ENCODE peak calls at places on chromosomes 16 and 17, in six cellular contexts. I is kidney epithelial cell, Z is stomach, V is OCI-LY7, W is HCT116, A is choroid plexus epithelial cell. P is an unnamed sample.

GRCh38 chr17:72985882-72986720 is 106.4 kb downstream of the SLC39A11 start:
- DNase-seq in I (no peak), Z (peak; percentile 75), V (peak; percentile 81), W (peak; percentile 70), A (peak; percentile 91), P (peak; percentile 56)

GRCh38 chr16:66250686-66251405 is 115.6 kb upstream of the CDH5 start:
- DNase-seq in I (no peak), Z (peak; percentile 36), V (no peak), W (no peak), A (peak; percentile 88), P (no peak)

GRCh38 chr17:71922439-71922838 is 198.4 kb upstream of the SOX9 start:
- DNase-seq in I (peak; percentile 95), Z (no peak), V (no peak), W (no peak), A (peak; percentile 93), P (no peak)

GRCh38 chr17:41383690-41384089 is 1.6 kb upstream of the KRT34 start:
- DNase-seq in I (no peak), Z (no peak), V (no peak), W (no peak), A (no peak), P (no peak)

GRCh38 chr17:31072186-31072585 is 22.6 kb upstream of the NF1 start:
- DNase-seq in I (no peak), Z (no peak), V (no peak), W (no peak), A (peak; percentile 35), P (no peak)

GRCh38 chr16:19677403-19677802 is 40.6 kb downstream of the KNOP1 start:
- DNase-seq in I (no peak), Z (no peak), V (no peak), W (no peak), A (no peak), P (no peak)

GRCh38 chr16:56683424-56684162 is 1.3 kb downstream of the MT1X start:
- DNase-seq in I (no peak), Z (no peak), V (no peak), W (no peak), A (no peak), P (no peak)

GRCh38 chr16:75203106-75203505 is 3.9 kb downstream of the CTRB2 start:
- DNase-seq in I (no peak), Z (no peak), V (no peak), W (no peak), A (no peak), P (no peak)

GRCh38 chr16:59688006-59688405 is 953.9 kb upstream of the GOT2 start:
- DNase-seq in I (no peak), Z (no peak), V (no peak), W (no peak), A (peak; percentile 32), P (no peak)

GRCh38 chr16:67723940-67724339 is 4.8 kb upstream of the GFOD2 start:
- DNase-seq in I (no peak), Z (no peak), V (no peak), W (no peak), A (no peak), P (no peak)

GRCh38 chr17:5226940-5227878 is 7.5 kb downstream of the SCIMP start:
- DNase-seq in I (no peak), Z (no peak), V (peak; percentile 71), W (no peak), A (no peak), P (no peak)

GRCh38 chr16:50270510-50271147 is 4.3 kb downstream of the ADCY7 start:
- DNase-seq in I (no peak), Z (no peak), V (no peak), W (no peak), A (no peak), P (no peak)

DNA sequence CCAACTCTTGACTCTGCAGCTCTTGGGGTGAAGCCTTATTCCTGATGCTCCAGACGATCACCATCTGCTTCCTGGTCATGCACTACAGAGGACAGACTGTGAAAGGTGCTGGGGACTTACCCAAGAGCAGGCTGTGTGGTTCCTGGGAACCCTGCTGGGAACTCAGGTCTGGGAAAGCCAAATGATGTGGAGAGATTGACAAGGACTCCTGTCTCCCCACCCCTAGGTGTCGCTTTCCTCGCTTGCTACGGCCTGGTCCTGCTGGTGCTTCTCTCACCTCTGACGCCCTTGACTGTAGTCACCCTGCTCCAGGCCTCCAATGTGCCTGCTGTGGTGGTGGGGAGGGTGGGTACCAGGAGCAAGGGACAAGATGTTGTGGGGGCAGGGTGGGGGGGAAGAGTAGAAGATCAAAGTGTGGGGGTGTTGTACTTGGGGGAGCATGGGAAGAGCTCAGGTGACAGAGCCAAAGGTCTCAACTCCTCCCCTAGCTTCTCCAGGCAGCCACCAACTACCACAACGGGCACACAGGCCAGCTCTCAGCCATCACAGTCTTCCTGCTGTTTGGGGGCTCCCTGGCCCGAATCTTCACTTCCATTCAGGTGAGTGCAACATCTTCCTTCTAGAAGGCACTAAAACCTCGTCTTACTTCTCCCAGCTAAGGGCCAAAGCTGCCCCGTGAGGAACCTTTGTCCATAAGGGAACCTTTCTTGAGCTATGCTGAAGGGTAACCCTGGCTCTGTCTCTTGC is 3.0 kb downstream of the SOX15 start:
- DNase-seq in I (no peak), Z (peak; percentile 54), V (peak; percentile 36), W (peak; percentile 58), A (no peak), P (no peak)
- TF ChIP-seq CTCF in I (peak; percentile 38), Z (no peak), V (peak; percentile 64), W (peak; percentile 68), A (peak; percentile 33), P (peak; percentile 28)

GRCh38 chr16:81823111-81823510 is 44.0 kb downstream of the PLCG2 start:
- DNase-seq in I (no peak), Z (peak; percentile 39), V (peak; percentile 91), W (no peak), A (no peak), P (no peak)
- TF ChIP-seq CTCF in I (no peak), Z (no peak), V (peak; percentile 18), W (no peak), A (no peak), P (no peak)

DNA sequence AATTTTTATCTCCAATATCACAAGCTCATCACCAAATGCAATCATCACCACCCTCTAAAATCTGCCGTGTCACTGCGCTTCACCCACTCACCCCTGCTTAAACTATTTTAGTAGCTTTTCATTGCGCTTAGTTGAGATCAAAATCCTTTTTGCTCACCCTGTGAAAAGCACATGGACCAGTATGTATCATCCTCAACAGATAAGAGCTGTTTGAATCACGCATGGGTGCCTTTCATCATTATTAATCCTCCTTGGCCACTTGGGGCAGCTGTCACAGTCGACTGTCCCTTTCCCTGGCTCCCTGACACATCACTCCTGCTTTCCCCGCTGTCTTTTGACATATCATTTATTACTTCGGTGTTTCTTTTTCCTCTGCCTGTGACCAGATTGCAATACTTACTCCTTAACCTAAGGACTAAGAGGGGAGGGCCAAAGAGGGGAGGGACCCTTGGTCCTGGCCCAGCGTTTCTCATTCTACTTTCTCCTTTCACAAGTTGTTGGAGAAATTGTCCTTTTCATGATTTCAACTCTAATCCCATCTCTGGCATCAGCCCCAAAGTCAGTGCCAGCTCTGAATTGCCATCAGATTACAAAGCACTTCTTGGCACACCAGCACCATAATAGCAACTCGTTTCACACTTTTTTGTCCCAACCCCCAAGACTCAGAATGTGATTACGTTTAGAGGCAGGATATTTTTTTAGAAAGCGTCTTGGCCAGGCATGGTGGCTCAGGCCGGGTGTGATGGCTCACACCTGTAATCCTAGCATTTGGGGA is 8.6 kb upstream of the KDM6B start:
- DNase-seq in I (no peak), Z (no peak), V (no peak), W (no peak), A (no peak), P (no peak)
- TF ChIP-seq CTCF in I (no peak), Z (no peak), V (peak; percentile 33), W (peak; percentile 43), A (peak; percentile 6), P (no peak)

GRCh38 chr17:74842146-74842598 is 17.5 kb downstream of the GRIN2C start:
- DNase-seq in I (no peak), Z (no peak), V (no peak), W (no peak), A (no peak), P (no peak)
- TF ChIP-seq CTCF in I (peak; percentile 12), Z (no peak), V (no peak), W (peak; percentile 39), A (no peak), P (no peak)

GRCh38 chr16:87625241-87625797 is 23.0 kb downstream of the JPH3 start:
- DNase-seq in I (no peak), Z (no peak), V (no peak), W (no peak), A (no peak), P (no peak)
- TF ChIP-seq CTCF in I (no peak), Z (no peak), V (no peak), W (no peak), A (no peak), P (no peak)

GRCh38 chr16:7792346-7792745 is 459.7 kb downstream of the RBFOX1 start:
- DNase-seq in I (no peak), Z (no peak), V (no peak), W (no peak), A (no peak), P (no peak)

GRCh38 chr16:7791191-7791590 is 458.5 kb downstream of the RBFOX1 start:
- DNase-seq in I (no peak), Z (no peak), V (no peak), W (no peak), A (no peak), P (no peak)
- TF ChIP-seq CTCF in I (no peak), Z (no peak), V (no peak), W (no peak), A (no peak), P (no peak)

GRCh38 chr16:84658690-84659089 is 10.4 kb downstream of the KLHL36 start:
- DNase-seq in I (no peak), Z (no peak), V (no peak), W (no peak), A (no peak), P (no peak)
- TF ChIP-seq CTCF in I (no peak), Z (no peak), V (no peak), W (no peak), A (no peak), P (no peak)

GRCh38 chr16:72938426-72939164 is 109.3 kb downstream of the ZFHX3 start:
- DNase-seq in I (no peak), Z (peak; percentile 46), V (no peak), W (no peak), A (peak; percentile 90), P (peak; percentile 23)

GRCh38 chr16:72940886-72941285 is 107.0 kb downstream of the ZFHX3 start:
- DNase-seq in I (no peak), Z (no peak), V (no peak), W (no peak), A (no peak), P (no peak)

GRCh38 chr16:72937916-72938315 is 110.0 kb downstream of the ZFHX3 start:
- DNase-seq in I (no peak), Z (no peak), V (no peak), W (no peak), A (no peak), P (no peak)

GRCh38 chr16:72937360-72937759 is 110.6 kb downstream of the ZFHX3 start:
- DNase-seq in I (no peak), Z (no peak), V (no peak), W (no peak), A (no peak), P (no peak)

GRCh38 chr16:72939247-72939646 is 108.7 kb downstream of the ZFHX3 start:
- DNase-seq in I (no peak), Z (no peak), V (no peak), W (no peak), A (peak; percentile 82), P (peak; percentile 44)
- TF ChIP-seq CTCF in I (no peak), Z (no peak), V (no peak), W (no peak), A (peak; percentile 60), P (peak; percentile 53)

GRCh38 chr16:65121870-65122723 is at the start of gene CDH11:
- DNase-seq in I (no peak), Z (peak; percentile 25), V (no peak), W (no peak), A (peak; percentile 92), P (peak; percentile 55)
- TF ChIP-seq CTCF in I (no peak), Z (no peak), V (no peak), W (no peak), A (peak; percentile 46), P (peak; percentile 44)

P was measured in AG04450.